ENCODE peak calls at places on chromosome 10, in four cellular contexts. U is PC-9, T is astrocyte, F is K562. N is an unnamed sample. For H4K20me1 and H3K27me3, the result is how much of the 10 kb centered on the place peaks cover.

GRCh38 chr10:30993155-30993554 is 38.5 kb downstream of the ZNF438 start:
- DNase-seq in T (no peak), U (no peak), F (no peak), N (no peak)

GRCh38 chr10:91284486-91285090 is 64.1 kb downstream of the PCGF5 start:
- DNase-seq in F (no peak), U (no peak), T (no peak), N (no peak)

GRCh38 chr10:105769248-105770184 is 1128.4 kb downstream of the SORCS3 start:
- DNase-seq in T (no peak), F (no peak), U (no peak), N (no peak)

GRCh38 chr10:103921750-103922195 is 3.8 kb upstream of the STN1 start:
- DNase-seq in T (no peak), F (peak), U (no peak), N (peak)

GRCh38 chr10:104434601-104435000 is 81.0 kb downstream of the CFAP58 start:
- DNase-seq in T (peak), F (no peak), U (no peak), N (no peak)

GRCh38 chr10:10657139-10657760 is 360.4 kb upstream of the CELF2 start:
- DNase-seq in T (no peak), U (no peak), F (no peak), N (no peak)

GRCh38 chr10:33937259-33937658 is 602.8 kb upstream of the NRP1 start:
- DNase-seq in F (no peak), U (no peak), T (no peak), N (no peak)

GRCh38 chr10:33032354-33033254 is 74.6 kb upstream of the ITGB1 start:
- DNase-seq in T (peak), F (no peak), U (peak), N (no peak)

GRCh38 chr10:68175954-68176353 is 56.0 kb downstream of the ATOH7 start:
- DNase-seq in F (no peak), T (no peak), U (no peak), N (no peak)

GRCh38 chr10:119455609-119456434 is 86.7 kb downstream of the RGS10 start:
- DNase-seq in U (no peak), T (no peak), F (no peak), N (peak)

GRCh38 chr10:111093741-111094380 is 17.0 kb downstream of the ADRA2A start:
- DNase-seq in U (no peak), T (peak), F (no peak), N (no peak)

GRCh38 chr10:70849582-70850016 is 33.9 kb downstream of the SGPL1 start:
- DNase-seq in U (peak), T (peak), F (no peak), N (no peak)

GRCh38 chr10:72334832-72335393 is 19.8 kb downstream of the DNAJB12 start:
- DNase-seq in F (no peak), U (no peak), T (peak), N (peak)

GRCh38 chr10:98611432-98611831 is 164.7 kb upstream of the HPS1 start:
- DNase-seq in U (no peak), F (no peak), T (no peak), N (no peak)

GRCh38 chr10:77552252-77552651 is 85.4 kb downstream of the KCNMA1 start:
- DNase-seq in F (no peak), T (no peak), U (no peak), N (peak)

GRCh38 chr10:2835950-2836349 is 231.4 kb upstream of the PFKP start:
- DNase-seq in U (no peak), F (no peak), T (no peak), N (no peak)

GRCh38 chr10:114694735-114695134 is 36.7 kb upstream of the ABLIM1 start:
- DNase-seq in T (no peak), F (peak), U (no peak), N (peak)

GRCh38 chr10:86535057-86535882 is 13.7 kb upstream of the WAPL start:
- DNase-seq in T (no peak), U (peak), F (peak), N (no peak)

GRCh38 chr10:123158682-123159081 is 4.5 kb downstream of the BUB3 start:
- DNase-seq in U (no peak), T (no peak), F (no peak), N (no peak)
- H4K20me1 ChIP-seq in U (under half), T (half or more), F (under half), N (under half)

GRCh38 chr10:79267449-79267848 is 79.8 kb upstream of the PPIF start:
- DNase-seq in U (no peak), F (no peak), T (no peak), N (peak)

GRCh38 chr10:79268100-79268670 is 79.1 kb upstream of the PPIF start:
- DNase-seq in T (peak), F (no peak), U (no peak), N (peak)

GRCh38 chr10:79266092-79266491 is 81.2 kb upstream of the PPIF start:
- DNase-seq in T (no peak), F (no peak), U (no peak), N (peak)

GRCh38 chr10:79264942-79265341 is 82.3 kb upstream of the PPIF start:
- DNase-seq in T (no peak), F (no peak), U (peak), N (no peak)

DNA sequence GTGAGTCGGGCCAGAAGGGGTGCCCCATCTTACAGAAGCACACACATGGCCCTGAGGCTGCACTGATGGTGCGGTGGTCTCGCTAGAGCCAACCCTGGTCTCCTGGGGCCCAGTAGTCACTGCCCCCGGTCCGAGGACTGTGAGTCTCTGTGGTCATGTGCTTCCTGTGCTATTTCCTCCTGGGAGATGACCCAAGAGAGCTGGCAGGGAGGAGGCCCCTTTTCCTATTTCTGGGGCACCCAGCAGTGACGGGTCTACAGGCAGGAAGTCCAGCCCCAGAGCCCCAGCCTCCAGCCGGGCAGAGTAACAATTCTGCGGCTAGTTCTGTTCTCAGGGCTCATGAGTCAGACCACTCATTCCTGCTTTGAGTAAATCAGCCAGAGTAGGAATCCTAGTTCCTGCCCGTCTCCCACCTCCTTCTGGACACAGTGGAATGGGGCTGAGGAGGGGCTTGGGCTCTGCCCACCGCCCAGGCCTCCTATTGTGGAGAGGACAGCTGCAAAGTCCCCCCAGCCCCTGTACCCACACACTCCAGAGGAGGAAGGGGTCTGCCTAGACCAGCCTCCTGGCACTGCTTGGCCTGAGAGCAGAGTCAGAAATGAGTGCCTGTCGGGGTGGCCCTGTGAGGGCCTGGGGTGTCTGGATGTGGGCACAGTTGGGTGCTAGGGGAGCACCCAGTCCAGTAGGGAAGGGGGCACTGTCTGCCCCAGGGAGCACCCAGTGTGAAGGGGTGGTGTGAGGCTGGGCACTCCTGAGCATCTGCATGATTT is 80.5 kb upstream of the PPIF start:
- DNase-seq in F (no peak), T (peak), U (no peak), N (peak)
- H3K4me3 ChIP-seq in F (no peak), T (no peak), U (no peak), N (peak)

GRCh38 chr10:16030562-16030961 is 170.3 kb upstream of the MINDY3 start:
- DNase-seq in F (no peak), T (no peak), U (no peak), N (no peak)
- H3K27me3 ChIP-seq in F (under half), T (under half), U (under half), N (under half)

DNA sequence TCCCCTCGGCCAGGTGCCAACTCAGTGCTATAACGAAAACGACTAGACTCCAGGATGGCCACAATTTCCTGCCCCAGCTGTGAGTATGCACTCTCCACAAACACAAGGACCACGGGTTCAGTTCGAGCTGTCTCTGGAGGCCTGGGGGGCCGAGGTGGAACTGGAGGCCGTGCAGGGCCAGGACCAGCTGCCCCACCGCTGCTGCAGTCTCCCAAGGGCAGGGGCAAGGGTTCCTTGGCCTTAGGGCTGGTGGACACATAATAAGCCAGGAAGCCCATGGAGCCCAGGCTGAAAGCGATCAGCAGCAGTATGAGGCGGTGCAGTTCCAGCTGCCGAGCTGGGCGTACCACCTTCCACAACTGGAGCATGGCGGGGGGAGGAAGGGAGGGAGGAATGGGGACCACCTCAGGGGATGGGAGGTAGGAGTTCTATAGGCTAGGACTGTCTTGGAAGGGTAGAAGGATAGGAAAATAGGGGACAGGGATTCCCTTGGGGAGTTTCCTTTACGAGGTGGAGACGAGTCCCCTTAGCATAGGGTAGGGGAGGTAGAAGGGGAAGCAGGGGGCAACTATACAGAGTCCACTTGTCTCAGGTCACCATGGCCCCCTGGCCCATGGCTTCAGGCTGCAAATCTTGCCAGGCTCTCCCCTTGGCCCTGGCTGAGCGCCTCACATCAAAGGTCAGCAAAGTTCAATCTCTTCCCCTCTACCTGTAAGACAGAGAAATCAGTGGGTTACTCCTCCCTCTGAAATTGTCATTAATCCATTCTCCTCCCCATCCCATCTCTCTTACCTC is 3.2 kb downstream of the NDST2 start:
- DNase-seq in U (no peak), F (no peak), T (no peak), N (no peak)
- H4K20me1 ChIP-seq in U (under half), F (under half), T (under half), N (under half)

DNA sequence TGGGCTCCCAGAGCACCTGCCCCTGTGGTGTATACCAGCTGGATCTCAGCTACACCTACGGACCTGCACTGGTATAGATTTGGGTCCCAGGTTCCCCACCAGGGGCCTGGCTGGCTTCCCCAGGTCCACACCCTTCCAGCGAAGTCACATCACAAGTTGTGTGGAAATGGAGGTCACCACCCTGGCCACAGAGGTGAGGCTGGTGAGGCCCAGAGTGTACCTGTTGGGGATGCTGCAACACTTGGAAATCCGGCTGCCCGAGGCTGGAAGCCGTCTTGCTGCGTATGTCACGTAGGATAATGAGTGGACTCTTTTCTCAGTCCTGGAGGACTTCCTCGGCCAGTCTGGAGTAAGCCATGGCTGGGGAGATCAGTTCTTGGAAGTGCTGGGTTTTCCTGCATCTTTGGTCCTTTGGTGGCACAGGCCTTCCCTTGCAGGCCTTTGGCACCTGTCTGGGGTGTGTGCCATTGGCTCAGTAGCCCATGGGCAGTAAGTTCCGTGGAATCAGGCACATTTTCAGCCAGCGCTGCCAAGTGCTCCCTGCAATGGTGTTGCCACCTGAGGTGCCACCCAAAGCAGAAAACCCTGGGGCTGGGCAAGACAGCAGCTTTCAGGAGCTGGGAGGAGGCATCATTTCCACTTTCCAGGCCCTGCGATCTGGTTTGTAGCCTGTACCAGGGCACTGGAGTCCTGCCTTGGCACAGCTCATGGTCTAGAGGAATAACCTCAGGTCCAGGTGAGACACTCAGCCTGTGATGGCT is 97.9 kb downstream of the LHPP start:
- DNase-seq in T (no peak), U (no peak), F (no peak), N (no peak)
- H3K4me3 ChIP-seq in T (no peak), U (no peak), F (no peak), N (no peak)

GRCh38 chr10:97139651-97140283 is 46.0 kb downstream of the SLIT1 start:
- DNase-seq in F (no peak), T (no peak), U (no peak), N (no peak)
- H3K27me3 ChIP-seq in F (half or more), T (under half), U (half or more), N (under half)

GRCh38 chr10:124936813-124937212 is 5.1 kb upstream of the ZRANB1 start:
- DNase-seq in T (no peak), F (no peak), U (no peak), N (no peak)
- H4K20me1 ChIP-seq in T (half or more), F (under half), U (under half), N (under half)

GRCh38 chr10:22475527-22475856 is 130.2 kb downstream of the SPAG6 start:
- DNase-seq in T (no peak), F (no peak), U (no peak), N (no peak)
- H3K4me3 ChIP-seq in T (peak), F (no peak), U (no peak), N (no peak)

GRCh38 chr10:93615576-93615975 is 3.2 kb downstream of the PDE6C start:
- DNase-seq in U (no peak), T (no peak), F (no peak), N (no peak)
- H3K27me3 ChIP-seq in U (under half), T (under half), F (under half), N (under half)